ENCODE peak calls at places on chromosomes 13 and 19, in six cellular contexts. H, L, O, I, A and G are unnamed samples.

GRCh38 chr13:20174656-20175405 is 14.0 kb upstream of the GJA3 start:
- DNase-seq in H (peak; percentile 91), L (peak; percentile 27), O (peak; percentile 57), I (peak; percentile 96), A (peak; percentile 89), G (peak; percentile 89)

GRCh38 chr19:30160426-30160825 is 211.8 kb upstream of the ZNF536 start:
- DNase-seq in H (no peak), L (no peak), O (no peak), I (peak; percentile 63), A (peak; percentile 45), G (no peak)

GRCh38 chr13:25654332-25654731 is 282.6 kb downstream of the ATP8A2 start:
- DNase-seq in H (no peak), L (no peak), O (no peak), I (no peak), A (no peak), G (no peak)

GRCh38 chr13:32639502-32640105 is 53.4 kb downstream of the PDS5B start:
- DNase-seq in H (peak; percentile 72), L (peak; percentile 49), O (peak; percentile 32), I (no peak), A (no peak), G (peak; percentile 14)

GRCh38 chr19:3125900-3126524 is 9.8 kb upstream of the GNA15 start:
- DNase-seq in H (peak; percentile 47), L (peak; percentile 57), O (no peak), I (no peak), A (no peak), G (no peak)

GRCh38 chr13:31209172-31209818 is 9.5 kb downstream of the B3GLCT start:
- DNase-seq in H (no peak), L (no peak), O (peak; percentile 18), I (no peak), A (no peak), G (no peak)

GRCh38 chr13:78136966-78137365 is 218.3 kb upstream of the EDNRB start:
- DNase-seq in H (no peak), L (no peak), O (no peak), I (no peak), A (no peak), G (no peak)

GRCh38 chr13:49112782-49113525 is 107.2 kb upstream of the MLNR start:
- DNase-seq in H (no peak), L (no peak), O (no peak), I (no peak), A (no peak), G (no peak)

GRCh38 chr19:2841858-2842574 is 741 bp downstream of the ZNF555 start:
- DNase-seq in H (no peak), L (no peak), O (no peak), I (no peak), A (no peak), G (no peak)

GRCh38 chr13:111976474-111977183 is 90.3 kb upstream of the SOX1 start:
- DNase-seq in H (no peak), L (no peak), O (no peak), I (peak; percentile 60), A (no peak), G (no peak)

GRCh38 chr19:4052993-4053422 is 13.7 kb downstream of the ZBTB7A start:
- DNase-seq in H (no peak), L (no peak), O (no peak), I (no peak), A (peak; percentile 79), G (no peak)

GRCh38 chr13:61777281-61777680 is 361.6 kb upstream of the PCDH20 start:
- DNase-seq in H (no peak), L (no peak), O (no peak), I (no peak), A (no peak), G (no peak)

GRCh38 chr13:113297370-113297871 is 382 bp downstream of the LAMP1 start:
- DNase-seq in H (no peak), L (peak; percentile 48), O (peak; percentile 26), I (peak; percentile 90), A (no peak), G (no peak)

GRCh38 chr13:42875448-42876269 is 94.3 kb downstream of the FAM216B start:
- DNase-seq in H (peak; percentile 79), L (no peak), O (no peak), I (no peak), A (no peak), G (no peak)

GRCh38 chr13:24741016-24741662 is 22.8 kb upstream of the RNF17 start:
- DNase-seq in H (no peak), L (no peak), O (no peak), I (peak; percentile 80), A (no peak), G (no peak)

GRCh38 chr19:41328157-41328817 is 18.3 kb downstream of the CCDC97 start:
- DNase-seq in H (no peak), L (peak; percentile 65), O (no peak), I (no peak), A (no peak), G (no peak)

GRCh38 chr19:4969772-4970531 is 1.0 kb downstream of the KDM4B start:
- DNase-seq in H (no peak), L (peak; percentile 34), O (no peak), I (no peak), A (no peak), G (no peak)

GRCh38 chr19:18253716-18254115 is 20.5 kb downstream of the IQCN start:
- DNase-seq in H (no peak), L (no peak), O (no peak), I (no peak), A (no peak), G (no peak)

GRCh38 chr13:59747529-59747928 is 416.2 kb downstream of the DIAPH3 start:
- DNase-seq in H (no peak), L (no peak), O (no peak), I (no peak), A (no peak), G (no peak)

GRCh38 chr13:74070513-74070912 is 63.7 kb downstream of the KLF12 start:
- DNase-seq in H (no peak), L (no peak), O (no peak), I (no peak), A (no peak), G (no peak)

GRCh38 chr19:6264077-6264445 is 15.7 kb downstream of the MLLT1 start:
- DNase-seq in H (no peak), L (no peak), O (no peak), I (no peak), A (no peak), G (no peak)

GRCh38 chr19:13155472-13156284 is 5.5 kb downstream of the IER2 start:
- DNase-seq in H (peak; percentile 70), L (peak; percentile 88), O (peak; percentile 75), I (peak; percentile 95), A (peak; percentile 89), G (no peak)

GRCh38 chr19:50263176-50263575 is 59.8 kb downstream of the MYH14 start:
- DNase-seq in H (no peak), L (no peak), O (no peak), I (no peak), A (no peak), G (no peak)

GRCh38 chr19:39969681-39970423 is 1.1 kb upstream of the PSMC4 start:
- DNase-seq in H (no peak), L (no peak), O (no peak), I (no peak), A (no peak), G (no peak)

GRCh38 chr19:43462887-43463380 is 2.5 kb downstream of the LYPD3 start:
- DNase-seq in H (no peak), L (no peak), O (no peak), I (no peak), A (no peak), G (no peak)

GRCh38 chr19:54391589-54392061 is 23.6 kb upstream of the TTYH1 start:
- DNase-seq in H (peak; percentile 4), L (no peak), O (no peak), I (no peak), A (no peak), G (no peak)

GRCh38 chr19:39704181-39705044 is at the start of gene LGALS14:
- DNase-seq in H (no peak), L (no peak), O (no peak), I (no peak), A (no peak), G (no peak)

GRCh38 chr19:20078696-20079095 is 896 bp downstream of the ZNF90 start:
- DNase-seq in H (peak; percentile 18), L (no peak), O (no peak), I (peak; percentile 85), A (no peak), G (no peak)

GRCh38 chr13:73056054-73056962 is 2.5 kb upstream of the KLF5 start:
- DNase-seq in H (peak; percentile 76), L (no peak), O (no peak), I (no peak), A (no peak), G (peak; percentile 84)

GRCh38 chr13:67493835-67494234 is 263.7 kb upstream of the PCDH9 start:
- DNase-seq in H (peak; percentile 3), L (no peak), O (no peak), I (no peak), A (no peak), G (no peak)

GRCh38 chr19:3117746-3118145 is 18.1 kb upstream of the GNA15 start:
- DNase-seq in H (no peak), L (no peak), O (no peak), I (no peak), A (no peak), G (no peak)

GRCh38 chr19:48805452-48805851 is 5.4 kb downstream of the BCAT2 start:
- DNase-seq in H (no peak), L (no peak), O (no peak), I (no peak), A (no peak), G (no peak)

GRCh38 chr19:39411006-39411831 is 1.2 kb upstream of the PLEKHG2 start:
- DNase-seq in H (peak; percentile 66), L (peak; percentile 50), O (peak; percentile 69), I (peak; percentile 92), A (peak; percentile 84), G (no peak)

GRCh38 chr19:55623130-55623868 is 1.1 kb downstream of the ZNF784 start:
- DNase-seq in H (no peak), L (no peak), O (no peak), I (no peak), A (no peak), G (no peak)
- H3K4me3 ChIP-seq in H (no peak overlapping the region), L (no peak overlapping the region), O (no peak overlapping the region), I (no peak overlapping the region), A (peak overlapping the region; percentile 62), G (no peak overlapping the region)

GRCh38 chr19:46623915-46624502 is 880 bp downstream of the PTGIR start:
- DNase-seq in H (no peak), L (no peak), O (no peak), I (no peak), A (no peak), G (no peak)
- H3K4me3 ChIP-seq in H (no peak overlapping the region), L (peak overlapping the region; percentile 19), O (no peak overlapping the region), I (no peak overlapping the region), A (peak overlapping the region; percentile 13), G (peak overlapping the region; percentile 48)

DNA sequence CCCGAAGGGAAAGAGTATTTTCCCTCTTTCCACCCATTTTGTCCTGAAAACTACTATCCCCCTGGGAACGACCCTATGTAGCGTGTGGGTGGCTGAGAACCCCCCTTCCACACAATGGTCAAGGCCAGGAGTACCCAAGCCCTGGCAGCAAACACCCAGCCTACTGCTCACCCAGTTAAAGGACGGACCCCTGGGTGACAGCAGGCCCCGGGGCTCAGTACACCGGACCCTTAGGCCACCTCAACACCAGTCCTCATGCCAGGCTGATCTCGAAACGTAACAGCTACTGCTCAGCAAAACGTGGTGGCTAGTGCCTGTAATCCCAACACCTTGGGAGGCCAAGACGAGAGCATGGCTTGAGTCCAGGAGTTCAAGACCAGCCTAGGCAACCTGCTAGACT is 1.4 kb downstream of the ANKRD27 start:
- DNase-seq in H (no peak), L (no peak), O (no peak), I (no peak), A (no peak), G (no peak)
- H3K4me3 ChIP-seq in H (no peak overlapping the region), L (no peak overlapping the region), O (no peak overlapping the region), I (no peak overlapping the region), A (peak overlapping the region; percentile 79), G (peak overlapping the region; percentile 76)

GRCh38 chr19:1437609-1438008 is 587 bp upstream of the RPS15 start:
- DNase-seq in H (no peak), L (no peak), O (no peak), I (no peak), A (no peak), G (no peak)
- H3K4me3 ChIP-seq in H (no peak overlapping the region), L (peak overlapping the region; percentile 84), O (peak overlapping the region; percentile 90), I (no peak overlapping the region), A (no peak overlapping the region), G (no peak overlapping the region)